ENCODE peak calls at places on chromosomes 16 and 17, in eight cellular contexts. A is cardiac fibroblast, Z is left ventricle myocardium inferior, N is tibial nerve, H is HFF-Myc, V is GM12865, U is lower leg skin, L is fibroblast of lung. P is an unnamed sample.

GRCh38 chr17:8079291-8080207 is 8.0 kb downstream of the ALOX12B start:
- DNase-seq in V (peak; percentile 73), U (peak; percentile 94), L (peak; percentile 29), Z (peak; percentile 71), H (no peak), A (peak; percentile 53), N (peak; percentile 35), P (no peak)

GRCh38 chr16:82043680-82044584 is 8.9 kb downstream of the HSD17B2 start:
- DNase-seq in A (peak; percentile 51), V (no peak), Z (no peak), N (no peak), H (peak; percentile 24), L (peak; percentile 99), U (no peak), P (peak; percentile 32)

GRCh38 chr17:58667934-58668597 is 23.8 kb downstream of the TEX14 start:
- DNase-seq in L (peak; percentile 33), N (no peak), U (no peak), H (no peak), Z (no peak), V (no peak), A (peak; percentile 39), P (no peak)

GRCh38 chr16:30875881-30876791 is 17.7 kb downstream of the BCL7C start:
- DNase-seq in A (no peak), Z (no peak), H (no peak), L (peak; percentile 39), U (no peak), N (no peak), V (peak; percentile 84), P (no peak)

GRCh38 chr17:867896-868489 is 85.8 kb downstream of the MRM3 start:
- DNase-seq in H (no peak), N (no peak), Z (no peak), U (no peak), V (no peak), A (no peak), L (no peak), P (no peak)

GRCh38 chr16:83005653-83006160 is 378.9 kb downstream of the CDH13 start:
- DNase-seq in A (peak; percentile 7), V (no peak), N (no peak), H (no peak), Z (no peak), U (no peak), L (peak; percentile 15), P (no peak)

GRCh38 chr16:17316005-17316404 is 154.8 kb downstream of the XYLT1 start:
- DNase-seq in L (no peak), V (no peak), N (no peak), A (no peak), H (no peak), U (no peak), Z (no peak), P (no peak)

GRCh38 chr16:21598676-21599157 is 660 bp upstream of the METTL9 start:
- DNase-seq in N (no peak), L (no peak), H (no peak), Z (no peak), U (no peak), A (no peak), V (peak; percentile 13), P (no peak)

GRCh38 chr16:4052801-4053662 is 63.2 kb downstream of the ADCY9 start:
- DNase-seq in N (peak; percentile 41), L (peak; percentile 56), V (no peak), A (peak; percentile 61), H (no peak), Z (peak; percentile 75), U (peak; percentile 93), P (peak; percentile 54)

GRCh38 chr16:48503779-48504178 is 106.2 kb downstream of the N4BP1 start:
- DNase-seq in U (peak; percentile 89), A (peak; percentile 79), L (peak; percentile 73), N (peak; percentile 77), H (peak; percentile 90), V (no peak), Z (peak; percentile 70), P (no peak)

GRCh38 chr17:79088997-79089328 is 14.3 kb downstream of the ENGASE start:
- DNase-seq in Z (no peak), V (no peak), L (no peak), U (no peak), H (no peak), N (no peak), A (no peak), P (no peak)

GRCh38 chr17:79092567-79092966 is 17.9 kb downstream of the ENGASE start:
- DNase-seq in V (no peak), Z (no peak), L (no peak), U (no peak), A (no peak), H (no peak), N (no peak), P (no peak)

GRCh38 chr17:79089720-79090502 is 15.3 kb downstream of the ENGASE start:
- DNase-seq in A (no peak), Z (no peak), U (no peak), H (no peak), L (no peak), V (no peak), N (no peak), P (no peak)

GRCh38 chr17:79091373-79091670 is 16.7 kb downstream of the ENGASE start:
- DNase-seq in Z (no peak), A (no peak), U (no peak), H (no peak), N (no peak), V (no peak), L (no peak), P (no peak)

DNA sequence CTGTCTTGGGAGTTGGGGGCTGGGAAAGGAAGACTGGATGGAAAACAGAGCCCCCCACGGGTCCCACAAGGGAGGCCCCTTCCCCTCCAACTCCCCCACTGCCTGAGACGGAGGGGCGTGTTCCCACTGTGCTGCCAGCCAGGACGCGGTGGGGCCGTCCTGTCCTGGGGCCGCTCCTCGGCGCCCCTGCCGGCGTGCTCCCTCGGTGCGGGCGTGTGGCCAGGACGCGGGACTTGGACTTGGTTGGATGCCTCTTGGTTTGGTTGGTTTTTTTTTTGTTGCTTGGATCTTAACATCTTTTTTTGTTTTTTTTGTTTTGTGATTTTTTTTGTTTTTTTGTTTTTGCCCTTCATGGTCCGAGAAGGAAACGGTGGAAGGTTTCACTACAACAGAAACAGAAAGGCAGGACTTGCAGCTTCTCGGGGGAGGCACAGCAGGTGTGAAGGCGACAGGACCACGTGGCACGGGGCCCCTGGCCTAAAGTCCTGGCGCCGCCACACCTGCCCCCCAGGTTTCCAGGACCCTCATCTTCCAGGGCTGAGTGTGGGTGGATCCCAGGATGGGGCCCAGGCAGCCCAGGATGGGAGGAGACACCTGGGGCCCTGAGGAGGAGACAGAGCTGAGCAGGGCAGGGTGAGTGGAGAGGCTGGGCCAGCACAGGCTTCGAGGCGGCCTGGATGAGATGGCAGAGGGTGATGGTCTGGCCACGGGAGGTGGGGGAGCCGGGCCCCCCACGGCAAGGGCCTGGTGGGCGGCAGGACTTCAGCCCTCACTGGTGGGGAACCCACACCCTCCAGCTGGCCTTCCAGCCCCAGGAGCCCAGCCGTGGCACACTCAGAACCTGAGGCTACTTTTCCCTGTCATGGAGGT is 16.1 kb downstream of the ENGASE start:
- DNase-seq in L (peak; percentile 12), H (no peak), N (no peak), Z (no peak), A (peak; percentile 13), U (no peak), V (peak; percentile 31), P (no peak)
- TF ChIP-seq CTCF in L (peak; percentile 22), H (peak; percentile 32), N (no peak), Z (peak; percentile 32), A (peak; percentile 34), U (no peak), V (no peak), P (peak; percentile 65)

GRCh38 chr17:41691031-41691777 is 2.5 kb downstream of the EIF1 start:
- DNase-seq in Z (no peak), N (no peak), U (no peak), V (no peak), A (peak; percentile 20), H (no peak), L (no peak), P (no peak)

GRCh38 chr17:41689497-41690299 is 1.0 kb downstream of the EIF1 start:
- DNase-seq in Z (no peak), U (no peak), V (peak; percentile 81), L (peak; percentile 59), N (no peak), H (no peak), A (peak; percentile 80), P (no peak)

GRCh38 chr17:41692722-41693521 is 4.2 kb downstream of the EIF1 start:
- DNase-seq in H (no peak), Z (no peak), L (no peak), A (peak; percentile 43), N (no peak), V (peak; percentile 34), U (no peak), P (no peak)

GRCh38 chr17:41688641-41689496 is at the start of gene EIF1:
- DNase-seq in L (peak; percentile 99), Z (peak; percentile 100), H (peak; percentile 97), N (peak; percentile 100), U (peak; percentile 100), A (peak; percentile 100), V (peak; percentile 100), P (peak; percentile 99)

GRCh38 chr17:41690497-41690896 is 1.8 kb downstream of the EIF1 start:
- DNase-seq in H (no peak), L (no peak), Z (no peak), N (no peak), U (no peak), V (no peak), A (no peak), P (no peak)
- H3K4me3 ChIP-seq in H (peak overlapping the region; percentile 92), L (peak overlapping the region; percentile 92), Z (peak overlapping the region; percentile 91), N (no peak overlapping the region), U (no peak overlapping the region), V (peak overlapping the region; percentile 82), A (peak overlapping the region; percentile 84), P (peak overlapping the region; percentile 67)

DNA sequence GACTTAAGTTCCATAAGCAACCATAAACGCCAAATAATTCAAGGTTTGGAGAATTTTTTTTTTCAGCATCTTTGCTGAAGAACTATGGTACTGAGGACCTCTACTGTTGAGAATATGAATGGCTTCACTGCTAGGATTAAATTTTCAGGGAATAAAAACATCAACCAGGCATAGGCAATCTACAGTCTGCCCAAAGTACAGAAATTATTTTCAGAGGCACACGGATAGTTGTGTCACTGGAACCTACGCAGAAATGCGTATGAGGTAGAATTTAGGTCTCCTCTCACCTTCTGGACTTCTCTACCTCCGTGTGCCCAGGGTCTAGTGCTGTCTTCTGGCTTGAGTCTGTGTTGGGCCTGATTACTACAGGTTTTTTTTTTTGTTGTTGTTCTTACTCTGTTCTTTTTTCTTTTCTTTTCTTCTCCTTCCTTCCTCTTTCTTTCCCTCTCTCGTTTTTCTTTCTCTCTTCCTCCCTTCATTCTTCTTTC is 39.7 kb downstream of the NACA2 start:
- DNase-seq in V (peak; percentile 5), L (peak; percentile 37), N (no peak), U (no peak), Z (no peak), A (peak; percentile 69), H (peak; percentile 25), P (no peak)
- TF ChIP-seq CTCF in V (peak; percentile 43), L (peak; percentile 61), N (peak; percentile 57), U (no peak), Z (peak; percentile 72), A (peak; percentile 68), H (peak; percentile 51), P (no peak)

DNA sequence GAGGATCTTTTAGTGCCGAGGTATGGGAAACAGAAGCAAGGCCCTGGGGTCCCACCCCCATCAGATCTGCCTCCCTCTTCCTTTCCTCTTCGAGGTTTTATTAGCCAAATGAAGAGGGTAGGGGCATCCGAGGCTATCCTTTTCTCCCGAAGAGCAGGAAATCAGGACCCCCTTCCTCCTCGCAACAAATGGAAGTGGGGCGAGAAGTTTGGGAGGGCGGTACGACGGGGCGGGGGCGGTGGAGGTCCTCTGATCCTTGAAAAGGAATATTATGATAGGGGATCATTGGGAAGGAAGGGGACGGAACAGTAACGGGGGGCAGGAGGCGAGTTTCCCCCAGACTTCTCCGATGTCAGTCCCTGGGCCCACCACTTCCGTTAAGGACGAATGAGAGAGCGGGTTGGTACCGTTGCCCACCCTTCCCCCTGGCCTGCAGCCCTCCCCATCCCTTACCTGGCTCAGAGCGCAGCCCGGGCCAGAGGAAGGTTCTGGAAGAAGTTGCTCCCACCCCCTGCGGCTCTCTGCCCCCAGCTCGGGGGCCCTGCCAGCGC is 309 bp downstream of the FOXJ1 start:
- DNase-seq in N (no peak), U (no peak), Z (no peak), H (no peak), A (no peak), V (no peak), L (no peak), P (no peak)
- H3K4me3 ChIP-seq in N (peak overlapping the region; percentile 49), U (no peak overlapping the region), Z (peak overlapping the region; percentile 67), H (peak overlapping the region; percentile 42), A (no peak overlapping the region), V (no peak overlapping the region), L (peak overlapping the region; percentile 57), P (no peak overlapping the region)

P was measured in keratinocyte.